ENCODE peak calls at places on chromosomes 2 and 18, in ten cellular contexts. R, L, B, S, M, V, K, F, P and G are unnamed samples.
A peak's percentile ranks its signal among the peaks of the same experiment; 100 is the strongest.

GRCh38 chr2:43321446-43321845 is 95.0 kb upstream of the ZFP36L2 start:
- DNase-seq in R (no peak), L (no peak), B (no peak), S (no peak), M (no peak), V (no peak), K (no peak), F (no peak), P (no peak), G (no peak)

GRCh38 chr2:10221443-10221842 is 81.3 kb upstream of the HPCAL1 start:
- DNase-seq in R (no peak), L (no peak), B (no peak), S (no peak), M (no peak), V (peak; percentile 28), K (no peak), F (no peak), P (no peak), G (no peak)

GRCh38 chr2:101208830-101209229 is 43.9 kb upstream of the CNOT11 start:
- DNase-seq in R (no peak), L (no peak), B (no peak), S (no peak), M (no peak), V (no peak), K (no peak), F (no peak), P (no peak), G (no peak)

GRCh38 chr2:59093571-59093970 is 852.4 kb upstream of the FANCL start:
- DNase-seq in R (no peak), L (no peak), B (no peak), S (no peak), M (no peak), V (no peak), K (no peak), F (no peak), P (no peak), G (no peak)

GRCh38 chr2:75640621-75641121 is 5.9 kb upstream of the MRPL19 start:
- DNase-seq in R (no peak), L (peak; percentile 63), B (peak; percentile 65), S (peak; percentile 46), M (no peak), V (peak; percentile 68), K (peak; percentile 42), F (no peak), P (peak; percentile 53), G (peak; percentile 33)

GRCh38 chr2:37653805-37654378 is 17.6 kb downstream of the CDC42EP3 start:
- DNase-seq in R (no peak), L (no peak), B (no peak), S (no peak), M (peak; percentile 24), V (peak; percentile 69), K (no peak), F (no peak), P (peak; percentile 55), G (no peak)

GRCh38 chr2:232876071-232876977 is 6.3 kb downstream of the SNORC start:
- DNase-seq in R (no peak), L (no peak), B (peak; percentile 44), S (peak; percentile 56), M (no peak), V (no peak), K (peak; percentile 26), F (no peak), P (no peak), G (no peak)

GRCh38 chr2:158460632-158461297 is 4.0 kb downstream of the PKP4 start:
- DNase-seq in R (no peak), L (no peak), B (no peak), S (no peak), M (no peak), V (no peak), K (peak; percentile 42), F (no peak), P (no peak), G (peak; percentile 16)

GRCh38 chr18:23580677-23581367 is 5.5 kb downstream of the NPC1 start:
- DNase-seq in R (no peak), L (peak; percentile 77), B (peak; percentile 35), S (peak; percentile 64), M (no peak), V (no peak), K (no peak), F (no peak), P (no peak), G (no peak)

GRCh38 chr18:72187956-72188355 is 356.2 kb downstream of the CBLN2 start:
- DNase-seq in R (no peak), L (no peak), B (no peak), S (no peak), M (no peak), V (no peak), K (no peak), F (no peak), P (no peak), G (no peak)

DNA sequence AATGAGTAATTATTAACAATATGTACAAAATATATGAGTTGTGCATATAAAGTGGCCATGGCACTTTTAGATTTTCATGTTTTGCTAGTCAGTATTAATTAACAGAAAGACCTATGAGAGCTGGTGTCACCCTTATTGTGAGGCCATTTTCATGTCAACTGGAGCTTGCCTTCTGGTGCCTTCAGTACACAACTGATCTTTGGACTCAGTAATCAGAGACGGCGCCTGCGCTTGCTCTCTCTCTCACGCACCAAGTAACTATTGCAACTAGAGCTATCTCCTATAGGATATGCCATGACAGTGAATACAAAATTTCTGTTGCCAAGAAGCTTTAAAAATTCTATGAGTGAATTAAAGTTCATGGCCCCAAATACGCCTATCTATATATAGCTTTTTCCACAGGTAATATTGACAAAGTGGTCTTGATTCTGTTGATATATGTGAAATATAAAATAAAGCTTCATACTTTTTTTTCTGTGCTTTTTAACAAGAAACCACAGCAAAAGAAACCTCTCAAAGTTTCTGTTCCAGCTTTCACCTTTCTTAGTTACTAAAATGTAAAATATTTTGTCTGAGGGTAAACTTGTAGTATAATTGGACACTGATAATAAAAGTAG is 2.9 kb downstream of the SERTAD2 start:
- DNase-seq in R (no peak), L (no peak), B (peak; percentile 67), S (peak; percentile 85), M (no peak), V (no peak), K (no peak), F (no peak), P (no peak), G (no peak)
- H3K4me3 ChIP-seq in R (peak overlapping the region; percentile 96), L (no peak overlapping the region), B (no peak overlapping the region), S (no peak overlapping the region), M (no peak overlapping the region), V (no peak overlapping the region), K (no peak overlapping the region), F (no peak overlapping the region), P (no peak overlapping the region), G (no peak overlapping the region)

GRCh38 chr2:199462167-199462976 is 4.6 kb upstream of the SATB2 start:
- DNase-seq in R (no peak), L (no peak), B (no peak), S (peak; percentile 31), M (no peak), V (no peak), K (peak; percentile 44), F (no peak), P (no peak), G (no peak)
- H3K27me3 ChIP-seq in R (peaks cover 52% of the 10 kb centered on the region), L (no peaks in the 10 kb centered on the region), B (peaks cover 86% of the 10 kb centered on the region), S (peaks cover 12% of the 10 kb centered on the region), M (peaks cover 81% of the 10 kb centered on the region), V (peaks cover 82% of the 10 kb centered on the region), K (peaks cover 51% of the 10 kb centered on the region), F (peaks cover 68% of the 10 kb centered on the region), P (peaks cover 74% of the 10 kb centered on the region), G (peaks cover 42% of the 10 kb centered on the region)

GRCh38 chr2:241820625-241821384 is 11.8 kb downstream of the NEU4 start:
- DNase-seq in R (no peak), L (peak; percentile 41), B (no peak), S (no peak), M (no peak), V (peak; percentile 30), K (no peak), F (no peak), P (no peak), G (no peak)

GRCh38 chr2:241817126-241817820 is 8.3 kb downstream of the NEU4 start:
- DNase-seq in R (no peak), L (peak; percentile 40), B (no peak), S (no peak), M (no peak), V (peak; percentile 37), K (no peak), F (no peak), P (peak; percentile 21), G (no peak)

GRCh38 chr2:241816431-241817121 is 7.6 kb downstream of the NEU4 start:
- DNase-seq in R (no peak), L (peak; percentile 32), B (no peak), S (no peak), M (no peak), V (peak; percentile 38), K (no peak), F (no peak), P (peak; percentile 16), G (no peak)

GRCh38 chr2:241818943-241819270 is 9.9 kb downstream of the NEU4 start:
- DNase-seq in R (no peak), L (peak; percentile 36), B (peak; percentile 19), S (peak; percentile 41), M (no peak), V (peak; percentile 28), K (no peak), F (no peak), P (no peak), G (no peak)

DNA sequence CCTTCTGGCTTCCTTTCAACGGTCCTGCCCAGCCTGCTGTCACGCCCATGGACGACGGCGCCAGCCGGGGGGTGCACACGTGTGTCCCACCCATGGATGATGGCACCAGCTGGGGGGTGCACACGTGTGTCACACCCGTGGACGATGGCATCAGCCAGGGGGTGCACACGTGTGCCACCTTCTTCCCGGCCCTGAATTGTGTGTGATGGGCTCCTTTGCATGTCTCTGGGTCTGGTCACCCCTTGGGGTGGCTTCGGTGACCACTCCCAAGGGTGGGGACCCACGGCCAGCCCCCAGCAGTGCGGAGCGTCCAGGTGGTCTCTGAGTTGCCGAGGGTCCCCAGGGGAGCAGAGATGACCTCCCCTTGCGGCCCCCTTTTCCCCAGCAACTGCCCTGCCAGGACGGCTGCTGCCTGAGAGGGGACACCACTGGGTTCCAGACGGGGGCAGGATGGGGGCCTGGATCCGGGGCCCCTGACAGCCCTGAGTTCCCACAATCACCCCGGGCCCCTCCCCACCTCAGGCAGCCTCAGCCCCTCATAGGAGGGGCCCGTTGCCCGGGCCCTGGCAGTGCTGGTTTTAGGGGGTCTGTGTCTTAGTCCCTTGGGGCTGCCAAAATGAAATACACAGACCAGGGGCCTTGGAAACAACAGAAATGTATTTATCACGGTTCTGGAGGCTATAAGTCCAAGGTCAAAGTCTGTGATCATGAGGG is 9.4 kb downstream of the NEU4 start:
- DNase-seq in R (no peak), L (peak; percentile 40), B (no peak), S (no peak), M (no peak), V (peak; percentile 34), K (no peak), F (no peak), P (peak; percentile 10), G (no peak)
- H3K4me1 ChIP-seq in R (no peaks in the 10 kb centered on the region), L (no peaks in the 10 kb centered on the region), B (no peaks in the 10 kb centered on the region), S (peaks cover 4% of the 10 kb centered on the region), M (peaks cover 20% of the 10 kb centered on the region), V (peaks cover 8% of the 10 kb centered on the region), K (no peaks in the 10 kb centered on the region), F (peaks cover 15% of the 10 kb centered on the region), P (no peaks in the 10 kb centered on the region), G (peaks cover 7% of the 10 kb centered on the region)

DNA sequence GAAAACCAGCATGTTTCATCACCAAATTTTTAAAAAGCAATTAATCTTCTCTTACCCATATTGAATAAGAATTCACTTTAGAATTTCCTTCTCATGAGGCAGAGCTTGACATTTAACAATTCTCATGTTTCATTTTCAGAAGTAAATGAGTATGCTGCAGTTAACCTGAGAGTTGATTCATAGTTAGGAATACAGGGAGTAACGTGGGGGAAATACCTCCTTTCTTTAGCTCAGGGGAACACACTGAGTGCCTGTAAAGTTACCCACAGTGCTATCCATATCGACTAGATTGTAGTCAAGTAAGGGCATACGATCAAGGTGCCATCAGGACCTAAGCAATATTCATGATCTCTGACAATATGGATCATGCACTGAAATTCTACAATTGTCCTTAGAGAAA is 38.9 kb upstream of the ATIC start:
- DNase-seq in R (no peak), L (no peak), B (no peak), S (no peak), M (no peak), V (no peak), K (no peak), F (no peak), P (no peak), G (no peak)
- H3K4me3 ChIP-seq in R (no peak overlapping the region), L (no peak overlapping the region), B (no peak overlapping the region), S (no peak overlapping the region), M (no peak overlapping the region), V (no peak overlapping the region), K (no peak overlapping the region), F (no peak overlapping the region), P (no peak overlapping the region), G (no peak overlapping the region)